ENCODE peak calls at places on chromosomes 4 and X, in six cellular contexts. J is HepG2, A is right lobe of liver, Q is testis, Z is suprapubic skin, D is IMR-90. C is an unnamed sample. For H3K4me1, the result is how much of the 10 kb centered on the place peaks cover.

GRCh38 chr4:129109965-129110824 is 14.2 kb downstream of the C4orf33 start:
- DNase-seq in J (no peak), Q (no peak), D (no peak), A (no peak), Z (no peak), C (no peak)

GRCh38 chrX:48071064-48071985 is at the start of gene ZNF630:
- DNase-seq in D (peak), J (no peak), Q (peak), Z (peak), A (peak), C (peak)

GRCh38 chrX:12118134-12118533 is 20.1 kb upstream of the FRMPD4 start:
- DNase-seq in A (no peak), Q (no peak), Z (no peak), J (no peak), D (peak), C (no peak)

GRCh38 chrX:129741880-129742758 is 3.3 kb downstream of the XPNPEP2 start:
- DNase-seq in D (no peak), A (no peak), Z (no peak), Q (no peak), J (no peak), C (no peak)

GRCh38 chr4:79578613-79579012 is 170.6 kb upstream of the GK2 start:
- DNase-seq in J (no peak), Q (no peak), Z (no peak), D (no peak), A (no peak), C (no peak)

GRCh38 chr4:108483077-108483476 is 137.3 kb upstream of the RPL34 start:
- DNase-seq in A (no peak), J (no peak), Z (no peak), Q (no peak), D (no peak), C (no peak)

GRCh38 chrX:49951524-49952193 is 29.3 kb downstream of the CLCN5 start:
- DNase-seq in Q (no peak), A (no peak), Z (no peak), D (no peak), J (no peak), C (no peak)

GRCh38 chr4:17701882-17702281 is 79.5 kb downstream of the FAM184B start:
- DNase-seq in A (no peak), Z (no peak), D (no peak), Q (no peak), J (no peak), C (no peak)

GRCh38 chr4:78293348-78293747 is 236.2 kb downstream of the FRAS1 start:
- DNase-seq in A (no peak), Z (no peak), Q (no peak), D (peak), J (no peak), C (no peak)

GRCh38 chr4:7111441-7111840 is 43.6 kb upstream of the GRPEL1 start:
- DNase-seq in D (no peak), Q (no peak), J (no peak), Z (no peak), A (no peak), C (no peak)

GRCh38 chr4:72205831-72206230 is 174.0 kb downstream of the NPFFR2 start:
- DNase-seq in Q (no peak), A (no peak), J (no peak), D (no peak), Z (no peak), C (no peak)

GRCh38 chr4:182848685-182849084 is 68.5 kb downstream of the DCTD start:
- DNase-seq in J (no peak), D (no peak), A (no peak), Z (no peak), Q (no peak), C (no peak)

GRCh38 chrX:152873361-152873760 is 24.5 kb upstream of the ZNF185 start:
- DNase-seq in J (no peak), Q (no peak), Z (no peak), A (no peak), D (no peak), C (no peak)

GRCh38 chrX:149937881-149938426 is 337 bp downstream of the EOLA2 start:
- DNase-seq in D (peak), Q (no peak), A (peak), J (no peak), Z (peak), C (peak)

GRCh38 chrX:149314031-149314430 is 191.1 kb downstream of the IDS start:
- DNase-seq in Q (peak), A (no peak), J (no peak), D (no peak), Z (no peak), C (no peak)

GRCh38 chr4:19329631-19330030 is 922.1 kb upstream of the SLIT2 start:
- DNase-seq in Z (no peak), J (no peak), Q (no peak), D (peak), A (no peak), C (no peak)

GRCh38 chrX:139106111-139106510 is 394.6 kb upstream of the FGF13 start:
- DNase-seq in Q (no peak), A (no peak), Z (no peak), D (no peak), J (no peak), C (no peak)

GRCh38 chrX:13261348-13261747 is 58.5 kb downstream of the ATXN3L start:
- DNase-seq in J (no peak), Z (no peak), A (no peak), D (no peak), Q (no peak), C (no peak)

GRCh38 chr4:120007171-120007894 is 59.3 kb downstream of the MAD2L1 start:
- DNase-seq in D (peak), Q (no peak), J (no peak), A (no peak), Z (no peak), C (no peak)

GRCh38 chr4:10611673-10612072 is 72.9 kb downstream of the CLNK start:
- DNase-seq in Z (no peak), D (peak), Q (no peak), J (no peak), A (no peak), C (no peak)

GRCh38 chr4:36351082-36351666 is 69.8 kb downstream of the DTHD1 start:
- DNase-seq in Z (peak), Q (peak), D (peak), A (peak), J (peak), C (peak)

GRCh38 chr4:76449824-76450223 is 14.8 kb downstream of the SHROOM3 start:
- DNase-seq in Z (no peak), D (no peak), J (no peak), A (no peak), Q (no peak), C (no peak)

GRCh38 chr4:73816814-73817213 is 19.7 kb upstream of the CXCL6 start:
- DNase-seq in Q (no peak), Z (no peak), D (peak), J (no peak), A (no peak), C (no peak)

GRCh38 chr4:170226288-170226687 is 136.5 kb upstream of the AADAT start:
- DNase-seq in Q (peak), Z (no peak), D (no peak), J (no peak), A (no peak), C (no peak)

GRCh38 chrX:38970074-38970473 is 168.8 kb downstream of the MID1IP1 start:
- DNase-seq in Q (no peak), Z (no peak), D (no peak), J (no peak), A (no peak), C (no peak)

GRCh38 chr4:8143392-8144140 is 15.0 kb downstream of the ABLIM2 start:
- DNase-seq in Q (no peak), D (no peak), Z (no peak), J (no peak), A (no peak), C (no peak)

GRCh38 chrX:130082244-130083106 is 27.8 kb downstream of the ELF4 start:
- DNase-seq in J (no peak), Z (peak), D (no peak), A (peak), Q (peak), C (peak)

GRCh38 chrX:13489451-13489850 is 80.0 kb upstream of the EGFL6 start:
- DNase-seq in Z (peak), A (peak), J (no peak), Q (peak), D (peak), C (no peak)

GRCh38 chr4:151719045-151719743 is 41.6 kb downstream of the GATB start:
- DNase-seq in Q (no peak), Z (no peak), D (no peak), A (no peak), J (no peak), C (no peak)

GRCh38 chr4:151721466-151721865 is 39.3 kb downstream of the GATB start:
- DNase-seq in Z (no peak), Q (peak), D (no peak), J (no peak), A (no peak), C (no peak)

GRCh38 chr4:151717271-151717670 is 43.5 kb downstream of the GATB start:
- DNase-seq in J (no peak), Z (no peak), D (no peak), Q (no peak), A (no peak), C (no peak)

GRCh38 chr4:151717909-151718613 is 42.7 kb downstream of the GATB start:
- DNase-seq in J (no peak), Z (no peak), Q (no peak), D (no peak), A (no peak), C (no peak)

GRCh38 chr4:151719935-151720334 is 40.9 kb downstream of the GATB start:
- DNase-seq in A (no peak), J (no peak), Q (no peak), Z (no peak), D (no peak), C (no peak)
- H3K4me1 ChIP-seq in A (under half), J (under half), Q (under half), Z (under half), D (under half), C (under half)

GRCh38 chr4:22458112-22458511 is 57.8 kb downstream of the ADGRA3 start:
- DNase-seq in J (no peak), Z (no peak), Q (no peak), D (no peak), A (no peak), C (no peak)
- H3K4me3 ChIP-seq in J (no peak), Z (no peak), Q (no peak), D (no peak), A (no peak), C (no peak)

GRCh38 chrX:16718824-16719333 is 533 bp upstream of the SYAP1 start:
- DNase-seq in Q (no peak), A (no peak), D (no peak), Z (no peak), J (no peak), C (no peak)

GRCh38 chrX:16725067-16725466 is 5.7 kb downstream of the SYAP1 start:
- DNase-seq in A (no peak), J (no peak), D (no peak), Q (no peak), Z (no peak), C (no peak)

GRCh38 chrX:16722481-16722880 is 3.1 kb downstream of the SYAP1 start:
- DNase-seq in Q (no peak), Z (no peak), A (no peak), J (no peak), D (peak), C (no peak)

GRCh38 chrX:16714504-16714903 is 2.0 kb upstream of the CTPS2 start:
- DNase-seq in A (no peak), J (no peak), D (no peak), Z (no peak), Q (no peak), C (no peak)

GRCh38 chrX:16719334-16720084 is at the start of gene SYAP1:
- DNase-seq in J (peak), Z (peak), Q (peak), A (peak), D (peak), C (peak)
- TF ChIP-seq POLR2A in J (peak), Z (peak), Q (peak), A (peak), D (peak), C (peak)

GRCh38 chr4:154998773-154999172 is 209.7 kb upstream of the NPY2R start:
- DNase-seq in D (no peak), J (no peak), Z (no peak), A (no peak), Q (no peak), C (no peak)
- H3K4me1 ChIP-seq in D (under half), J (under half), Z (under half), A (under half), Q (under half), C (under half)

GRCh38 chrX:45479835-45480422 is 279.3 kb upstream of the DIPK2B start:
- DNase-seq in Q (no peak), D (peak), A (no peak), J (peak), Z (no peak), C (no peak)

GRCh38 chrX:45479196-45479834 is 278.6 kb upstream of the DIPK2B start:
- DNase-seq in Z (no peak), J (no peak), A (no peak), D (peak), Q (no peak), C (no peak)
- H3K4me3 ChIP-seq in Z (no peak), J (no peak), A (no peak), D (no peak), Q (no peak), C (no peak)

GRCh38 chr4:52659016-52659721 is at the start of gene USP46:
- DNase-seq in J (peak), D (peak), Z (peak), A (peak), Q (peak), C (peak)

GRCh38 chr4:52660643-52661042 is 1.5 kb upstream of the USP46 start:
- DNase-seq in Q (no peak), Z (no peak), J (no peak), A (no peak), D (no peak), C (no peak)

GRCh38 chr4:52658671-52659015 is 458 bp downstream of the USP46 start:
- DNase-seq in J (no peak), A (no peak), Z (peak), D (no peak), Q (no peak), C (no peak)

GRCh38 chr4:52657630-52658501 is 1.2 kb downstream of the USP46 start:
- DNase-seq in A (no peak), D (peak), Q (peak), J (no peak), Z (peak), C (no peak)

GRCh38 chr4:52659722-52660261 is 691 bp upstream of the USP46 start:
- DNase-seq in D (no peak), Z (peak), Q (peak), A (peak), J (peak), C (peak)
- TF ChIP-seq POLR2A in D (no peak), Z (no peak), Q (no peak), A (no peak), J (no peak), C (no peak)

GRCh38 chr4:147799986-147800555 is 68.2 kb downstream of the ARHGAP10 start:
- DNase-seq in Q (no peak), J (no peak), D (no peak), A (no peak), Z (no peak), C (no peak)

GRCh38 chr4:147802346-147802745 is 70.5 kb downstream of the ARHGAP10 start:
- DNase-seq in D (no peak), Q (no peak), J (no peak), A (no peak), Z (no peak), C (no peak)

GRCh38 chr4:147801820-147802219 is 69.9 kb downstream of the ARHGAP10 start:
- DNase-seq in Q (no peak), J (no peak), A (no peak), D (no peak), Z (no peak), C (no peak)
- H3K4me1 ChIP-seq in Q (under half), J (under half), A (under half), D (under half), Z (under half), C (under half)

GRCh38 chrX:8730812-8731578 is 942 bp downstream of the ANOS1 start:
- DNase-seq in J (no peak), Z (no peak), A (no peak), Q (peak), D (no peak), C (no peak)
- H3K4me3 ChIP-seq in J (no peak), Z (peak), A (peak), Q (peak), D (no peak), C (peak)